ENCODE peak calls at places on chromosome 13, in nine cellular contexts. Z, N, D, B, U, I, M, X and G are unnamed samples.

GRCh38 chr13:109393045-109393444 is 393.3 kb downstream of the IRS2 start:
- DNase-seq in Z (no peak), N (no peak), D (no peak), B (no peak), U (no peak), I (no peak), M (no peak), X (no peak), G (no peak)

GRCh38 chr13:111575719-111576118 is 255.3 kb downstream of the TEX29 start:
- DNase-seq in Z (no peak), N (no peak), D (no peak), B (no peak), U (no peak), I (no peak), M (no peak), X (no peak), G (no peak)

GRCh38 chr13:55999709-56000108 is 1141.0 kb upstream of the PRR20A start:
- DNase-seq in Z (no peak), N (peak; percentile 46), D (no peak), B (no peak), U (no peak), I (no peak), M (no peak), X (no peak), G (no peak)

GRCh38 chr13:46665630-46666482 is 112.9 kb downstream of the LRCH1 start:
- DNase-seq in Z (peak; percentile 36), N (no peak), D (no peak), B (no peak), U (no peak), I (no peak), M (no peak), X (no peak), G (no peak)

GRCh38 chr13:98368019-98368418 is 190.9 kb upstream of the RNF113B start:
- DNase-seq in Z (peak; percentile 46), N (no peak), D (no peak), B (peak; percentile 47), U (no peak), I (peak; percentile 4), M (no peak), X (no peak), G (no peak)

GRCh38 chr13:100828226-100828625 is 153.6 kb upstream of the TMTC4 start:
- DNase-seq in Z (no peak), N (peak; percentile 70), D (no peak), B (no peak), U (no peak), I (peak; percentile 3), M (no peak), X (peak; percentile 62), G (no peak)

GRCh38 chr13:106561551-106562170 is 6.3 kb downstream of the ARGLU1 start:
- DNase-seq in Z (no peak), N (peak; percentile 55), D (no peak), B (no peak), U (no peak), I (peak; percentile 51), M (no peak), X (no peak), G (no peak)

GRCh38 chr13:39635564-39635963 is 19.9 kb upstream of the COG6 start:
- DNase-seq in Z (no peak), N (no peak), D (no peak), B (no peak), U (no peak), I (no peak), M (no peak), X (no peak), G (no peak)

GRCh38 chr13:99320693-99321481 is 13.7 kb upstream of the GPR183 start:
- DNase-seq in Z (peak; percentile 50), N (no peak), D (no peak), B (peak; percentile 38), U (no peak), I (peak; percentile 86), M (no peak), X (no peak), G (no peak)

GRCh38 chr13:102903659-102904407 is 58.0 kb downstream of the ERCC5 start:
- DNase-seq in Z (no peak), N (peak; percentile 28), D (no peak), B (peak; percentile 26), U (no peak), I (peak; percentile 32), M (no peak), X (peak; percentile 19), G (no peak)

GRCh38 chr13:24142886-24143285 is 17.6 kb upstream of the SPATA13 start:
- DNase-seq in Z (no peak), N (no peak), D (no peak), B (no peak), U (no peak), I (no peak), M (no peak), X (no peak), G (no peak)